ENCODE peak calls at places on chromosomes 5 and 9, in six cellular contexts. T is GM10248; K is NCI-H526 treated with DMSO at 0.1 percent for 48 hours; R is tibial artery; X is substantia nigra; J is naive thymus-derived CD8-positive, alpha-beta T cell. Q is an unnamed sample.

GRCh38 chr5:56088967-56089829 is 94.4 kb upstream of the IL6ST start:
- DNase-seq in T (peak), K (no peak), R (no peak), X (no peak), J (no peak), Q (no peak)

GRCh38 chr9:91736311-91736710 is 213.7 kb downstream of the ROR2 start:
- DNase-seq in T (no peak), K (no peak), R (no peak), X (no peak), J (no peak), Q (no peak)

GRCh38 chr5:157076558-157076957 is 17.6 kb upstream of the HAVCR1 start:
- DNase-seq in T (no peak), K (no peak), R (peak), X (no peak), J (no peak), Q (no peak)

GRCh38 chr5:179914032-179914755 is 6.5 kb upstream of the TBC1D9B start:
- DNase-seq in T (peak), K (no peak), R (no peak), X (no peak), J (no peak), Q (no peak)

GRCh38 chr5:65695162-65695755 is 26.6 kb downstream of the SGTB start:
- DNase-seq in T (peak), K (no peak), R (no peak), X (no peak), J (no peak), Q (no peak)

GRCh38 chr5:138661991-138662434 is 86.8 kb upstream of the HSPA9 start:
- DNase-seq in T (no peak), K (no peak), R (peak), X (no peak), J (no peak), Q (no peak)

GRCh38 chr5:147751156-147751830 is 31.2 kb downstream of the JAKMIP2 start:
- DNase-seq in T (no peak), K (no peak), R (no peak), X (peak), J (no peak), Q (no peak)

GRCh38 chr5:132220476-132220875 is 7.2 kb downstream of the P4HA2 start:
- DNase-seq in T (no peak), K (no peak), R (no peak), X (no peak), J (no peak), Q (no peak)

GRCh38 chr9:120360046-120360445 is 219.9 kb downstream of the CDK5RAP2 start:
- DNase-seq in T (no peak), K (no peak), R (no peak), X (no peak), J (no peak), Q (no peak)

Q was measured in effector CD8-positive, alpha-beta T cell.